ENCODE peak calls at places on chromosomes 11 and 22, in six cellular contexts. X, R, T, O, J and V are unnamed samples.

GRCh38 chr22:37288521-37288920 is 6.2 kb downstream of the CYTH4 start:
- DNase-seq in X (no peak), R (no peak), T (no peak), O (no peak), J (no peak), V (peak; percentile 54)

GRCh38 chr11:13160302-13160701 is 117.3 kb upstream of the BMAL1 start:
- DNase-seq in X (no peak), R (no peak), T (no peak), O (no peak), J (no peak), V (no peak)

GRCh38 chr11:119305556-119306372 is 11.2 kb downstream of the MCAM start:
- DNase-seq in X (no peak), R (no peak), T (no peak), O (peak; percentile 20), J (no peak), V (no peak)

GRCh38 chr22:28425211-28425610 is 254.4 kb downstream of the TTC28 start:
- DNase-seq in X (no peak), R (no peak), T (no peak), O (peak; percentile 69), J (no peak), V (no peak)

GRCh38 chr22:23225724-23226496 is 45.6 kb downstream of the BCR start:
- DNase-seq in X (peak; percentile 73), R (no peak), T (peak; percentile 10), O (no peak), J (no peak), V (peak; percentile 65)

GRCh38 chr11:14414470-14415461 is 55.8 kb upstream of the RRAS2 start:
- DNase-seq in X (peak; percentile 36), R (no peak), T (peak; percentile 33), O (peak; percentile 23), J (peak; percentile 55), V (no peak)

GRCh38 chr11:93747122-93747521 is 5.7 kb downstream of the C11orf54 start:
- DNase-seq in X (no peak), R (no peak), T (no peak), O (no peak), J (no peak), V (no peak)

GRCh38 chr11:120344302-120345004 is 8.2 kb downstream of the ARHGEF12 start:
- DNase-seq in X (peak; percentile 34), R (no peak), T (peak; percentile 70), O (peak; percentile 80), J (peak; percentile 43), V (no peak)

GRCh38 chr22:44603774-44604173 is 98.2 kb upstream of the PRR5 start:
- DNase-seq in X (no peak), R (no peak), T (no peak), O (peak; percentile 24), J (no peak), V (no peak)

GRCh38 chr11:8604078-8604723 is 10.2 kb upstream of the STK33 start:
- DNase-seq in X (peak; percentile 33), R (peak; percentile 61), T (peak; percentile 79), O (peak; percentile 100), J (peak; percentile 100), V (peak; percentile 76)

GRCh38 chr11:61707574-61707973 is 27.4 kb downstream of the DAGLA start:
- DNase-seq in X (peak; percentile 71), R (no peak), T (peak; percentile 75), O (no peak), J (no peak), V (no peak)

GRCh38 chr11:113331988-113332387 is 17.6 kb downstream of the TTC12 start:
- DNase-seq in X (no peak), R (no peak), T (no peak), O (no peak), J (no peak), V (no peak)

GRCh38 chr11:78595431-78596130 is 20.9 kb upstream of the NARS2 start:
- DNase-seq in X (no peak), R (no peak), T (no peak), O (peak; percentile 55), J (peak; percentile 34), V (no peak)
- H3K4me3 ChIP-seq in X (no peak overlapping the region), R (no peak overlapping the region), T (no peak overlapping the region), O (no peak overlapping the region), J (no peak overlapping the region), V (no peak overlapping the region)

GRCh38 chr11:1852271-1852877 is 510 bp upstream of the LSP1 start:
- DNase-seq in X (no peak), R (no peak), T (no peak), O (no peak), J (no peak), V (no peak)
- H3K4me3 ChIP-seq in X (no peak overlapping the region), R (no peak overlapping the region), T (no peak overlapping the region), O (peak overlapping the region; percentile 1), J (no peak overlapping the region), V (no peak overlapping the region)

GRCh38 chr11:67269401-67270255 is 3.4 kb downstream of the GRK2 start:
- DNase-seq in X (no peak), R (no peak), T (peak; percentile 79), O (no peak), J (no peak), V (peak; percentile 51)
- H3K4me3 ChIP-seq in X (no peak overlapping the region), R (peak overlapping the region; percentile 32), T (no peak overlapping the region), O (no peak overlapping the region), J (no peak overlapping the region), V (no peak overlapping the region)

GRCh38 chr11:103872748-103873147 is 163.7 kb upstream of the DDI1 start:
- DNase-seq in X (no peak), R (no peak), T (no peak), O (no peak), J (no peak), V (no peak)
- H3K4me3 ChIP-seq in X (no peak overlapping the region), R (no peak overlapping the region), T (no peak overlapping the region), O (no peak overlapping the region), J (no peak overlapping the region), V (no peak overlapping the region)

DNA sequence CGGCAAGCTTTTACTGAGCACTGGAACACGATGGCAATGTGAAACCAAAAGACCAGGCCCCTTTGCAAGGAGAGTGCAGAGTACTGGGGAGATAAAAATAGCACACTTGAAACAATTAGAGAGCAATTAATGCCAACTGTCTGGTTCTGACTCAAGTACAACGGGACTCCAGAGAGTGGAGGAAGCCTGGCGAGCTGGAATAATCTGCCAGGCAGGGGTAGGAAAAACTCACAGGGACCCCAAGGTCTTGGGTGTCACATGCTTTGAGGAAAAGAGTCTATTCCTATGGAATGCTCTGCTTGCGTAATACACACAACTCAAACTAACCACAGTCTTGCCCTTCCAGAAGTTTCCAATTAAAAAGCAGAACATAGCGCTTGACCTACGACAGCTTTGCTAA is 113.0 kb upstream of the CLMP start:
- DNase-seq in X (no peak), R (no peak), T (peak; percentile 47), O (peak; percentile 87), J (peak; percentile 64), V (no peak)
- H3K4me3 ChIP-seq in X (no peak overlapping the region), R (no peak overlapping the region), T (no peak overlapping the region), O (no peak overlapping the region), J (no peak overlapping the region), V (no peak overlapping the region)

DNA sequence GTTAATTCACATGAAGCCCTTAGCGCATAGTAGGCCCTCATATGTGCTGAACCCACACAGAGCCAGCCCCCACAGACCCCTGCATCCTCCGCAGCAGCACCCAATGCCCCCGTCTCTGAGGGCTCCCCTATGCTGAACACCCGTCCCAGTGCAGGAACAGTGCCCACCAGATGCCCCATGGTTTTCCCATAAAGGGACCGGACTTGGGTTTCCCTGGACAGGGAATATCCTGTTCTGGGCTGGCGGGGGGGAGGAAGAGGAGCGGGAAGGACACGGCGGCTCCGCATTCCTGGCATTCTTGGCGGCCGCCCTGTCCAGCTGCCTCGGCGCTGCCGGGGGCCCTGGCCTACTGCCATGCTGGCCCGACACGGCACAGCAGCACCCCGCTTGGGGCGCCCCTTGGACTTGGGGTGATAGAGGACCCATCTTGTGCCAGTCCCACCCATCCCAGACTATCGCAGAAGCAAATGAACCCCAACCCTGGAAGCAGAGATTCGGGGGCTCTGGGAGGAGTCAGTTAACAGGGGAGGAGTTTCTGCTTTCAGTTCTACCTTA is 23.7 kb upstream of the CBX7 start:
- DNase-seq in X (peak; percentile 89), R (peak; percentile 69), T (no peak), O (peak; percentile 80), J (peak; percentile 58), V (peak; percentile 89)
- H3K4me3 ChIP-seq in X (no peak overlapping the region), R (no peak overlapping the region), T (no peak overlapping the region), O (no peak overlapping the region), J (no peak overlapping the region), V (no peak overlapping the region)

DNA sequence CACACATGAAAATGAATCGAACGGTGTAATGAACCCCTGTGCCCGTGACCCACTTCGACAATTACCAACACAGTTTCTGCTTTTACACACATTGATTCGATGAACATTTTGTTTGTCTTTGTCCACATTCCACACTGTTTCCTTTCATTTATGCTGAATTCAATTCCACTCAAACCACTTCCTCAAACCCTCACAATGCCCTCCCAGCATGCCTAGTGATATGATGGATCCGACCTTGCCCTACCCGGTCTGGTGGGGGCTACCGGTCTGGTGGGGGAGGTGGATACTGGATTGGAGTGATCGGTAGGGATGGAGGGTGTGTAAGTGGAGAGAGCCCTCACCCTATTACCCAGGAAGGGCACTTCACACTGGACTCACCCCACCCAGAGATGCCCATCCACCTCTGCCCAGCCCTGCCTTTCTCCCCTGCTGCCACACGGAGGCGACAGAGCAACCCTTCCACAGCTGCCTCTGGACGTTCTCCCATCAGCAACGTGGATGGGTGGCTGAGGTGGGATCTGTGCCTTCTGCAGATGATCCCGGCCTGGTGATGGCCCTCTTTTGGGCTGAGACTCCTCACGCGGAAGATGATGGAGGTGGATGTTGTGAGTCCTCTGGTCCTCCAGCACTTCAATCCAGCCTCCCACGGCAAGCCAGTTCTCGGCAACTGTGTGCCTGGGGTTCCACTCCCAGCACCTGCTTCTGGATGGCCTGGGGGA is 33.0 kb upstream of the P2RY2 start:
- DNase-seq in X (peak; percentile 88), R (peak; percentile 70), T (peak; percentile 77), O (peak; percentile 61), J (peak; percentile 33), V (peak; percentile 84)
- H3K4me3 ChIP-seq in X (peak overlapping the region; percentile 36), R (no peak overlapping the region), T (no peak overlapping the region), O (no peak overlapping the region), J (no peak overlapping the region), V (no peak overlapping the region)